ENCODE peak calls at places on chromosomes 4 and X, in six cellular contexts. Z is osteocyte; Q is NCI-H460; B is CD8-positive, alpha-beta memory T cell; U is neural crest cell; P is ELF-1. J is an unnamed sample.

GRCh38 chr4:4969298-4969697 is 50.0 kb downstream of the CYTL1 start:
- DNase-seq in B (no peak), Q (peak), U (no peak), Z (no peak), P (no peak), J (no peak)

GRCh38 chrX:71251456-71251973 is 2.4 kb downstream of the ZMYM3 start:
- DNase-seq in Z (no peak), P (no peak), B (no peak), Q (no peak), U (no peak), J (no peak)

GRCh38 chrX:84161641-84162040 is 26.4 kb downstream of the RPS6KA6 start:
- DNase-seq in P (no peak), B (no peak), U (no peak), Q (no peak), Z (no peak), J (no peak)

GRCh38 chr4:8023696-8024033 is 84.0 kb upstream of the AFAP1 start:
- DNase-seq in Z (no peak), Q (no peak), U (no peak), B (no peak), P (no peak), J (no peak)

GRCh38 chrX:38233891-38234807 is 13.5 kb upstream of the SRPX start:
- DNase-seq in B (no peak), Z (no peak), P (peak), U (no peak), Q (no peak), J (no peak)

GRCh38 chr4:2909583-2909982 is 53.6 kb downstream of the NOP14 start:
- DNase-seq in Z (no peak), Q (no peak), U (no peak), B (no peak), P (no peak), J (no peak)

GRCh38 chr4:184805462-184806245 is 20.1 kb downstream of the ACSL1 start:
- DNase-seq in P (no peak), B (no peak), Z (no peak), Q (no peak), U (no peak), J (no peak)

GRCh38 chr4:151276787-151277557 is at the start of gene PRSS48:
- DNase-seq in Z (no peak), P (peak), U (peak), B (no peak), Q (peak), J (peak)

GRCh38 chr4:188399834-188400233 is 260.6 kb downstream of the TRIML1 start:
- DNase-seq in Z (no peak), P (peak), Q (no peak), U (no peak), B (no peak), J (peak)

GRCh38 chr4:89416968-89417367 is 109.4 kb upstream of the GPRIN3 start:
- DNase-seq in Q (no peak), Z (no peak), U (no peak), P (no peak), B (no peak), J (no peak)

GRCh38 chrX:130378008-130378669 is 7.3 kb downstream of the GPR119 start:
- DNase-seq in Q (no peak), B (no peak), U (no peak), Z (no peak), P (peak), J (no peak)

GRCh38 chr4:47383829-47384427 is 79.6 kb downstream of the COMMD8 start:
- DNase-seq in Q (peak), B (no peak), Z (no peak), U (no peak), P (no peak), J (no peak)

GRCh38 chr4:6900956-6901355 is 8.7 kb upstream of the TBC1D14 start:
- DNase-seq in Z (no peak), B (no peak), P (no peak), U (no peak), Q (no peak), J (no peak)

GRCh38 chr4:69054578-69055200 is 41.6 kb upstream of the UGT2B7 start:
- DNase-seq in Q (no peak), Z (no peak), U (no peak), P (no peak), B (no peak), J (no peak)

GRCh38 chr4:184734758-184735157 is 862 bp upstream of the CENPU start:
- DNase-seq in P (no peak), B (no peak), U (no peak), Q (no peak), Z (no peak), J (no peak)

GRCh38 chrX:65587616-65588526 is 53.3 kb upstream of the LAS1L start:
- DNase-seq in P (no peak), U (no peak), Q (no peak), Z (peak), B (no peak), J (no peak)

J was measured in iPS DF 19.7.